ENCODE peak calls at places on chromosomes 12 and 14, in six cellular contexts. F is esophagus squamous epithelium, L is endothelial cell of umbilical vein, D is adrenal gland, R is transverse colon, B is IMR-90. A is an unnamed sample.

GRCh38 chr12:57472391-57472790 is 7.3 kb downstream of the ARHGAP9 start:
- DNase-seq in R (no peak), B (no peak), L (no peak), F (no peak), D (no peak), A (no peak)

GRCh38 chr12:10354502-10354901 is 35.3 kb downstream of the KLRK1 start:
- DNase-seq in L (no peak), D (no peak), R (no peak), F (no peak), B (no peak), A (no peak)

GRCh38 chr12:25958254-25959068 is at the start of gene RASSF8:
- DNase-seq in D (peak), R (peak), B (peak), L (peak), F (no peak), A (peak)

GRCh38 chr12:102120886-102121285 is 903 bp downstream of the PARPBP start:
- DNase-seq in D (no peak), L (peak), B (peak), R (no peak), F (no peak), A (peak)

GRCh38 chr14:85308531-85309300 is 221.2 kb upstream of the FLRT2 start:
- DNase-seq in D (no peak), F (no peak), R (no peak), B (no peak), L (peak), A (no peak)

GRCh38 chr14:67653651-67654280 is 20.7 kb downstream of the VTI1B start:
- DNase-seq in B (peak), L (no peak), R (no peak), F (no peak), D (no peak), A (no peak)

GRCh38 chr14:68665116-68665515 is 127.8 kb downstream of the ZFP36L1 start:
- DNase-seq in L (peak), R (no peak), B (peak), D (peak), F (no peak), A (no peak)

GRCh38 chr14:68703093-68703492 is 89.8 kb downstream of the ZFP36L1 start:
- DNase-seq in D (peak), F (no peak), B (peak), R (no peak), L (peak), A (peak)

GRCh38 chr12:122422769-122423257 is 344 bp upstream of the CLIP1 start:
- DNase-seq in D (peak), B (peak), L (peak), R (peak), F (no peak), A (peak)

GRCh38 chr14:77181603-77182437 is at the start of gene TMEM63C:
- DNase-seq in R (peak), L (no peak), F (no peak), B (no peak), D (peak), A (peak)

GRCh38 chr14:59754256-59754655 is 116.3 kb downstream of the RTN1 start:
- DNase-seq in F (no peak), L (no peak), D (no peak), B (peak), R (no peak), A (no peak)

DNA sequence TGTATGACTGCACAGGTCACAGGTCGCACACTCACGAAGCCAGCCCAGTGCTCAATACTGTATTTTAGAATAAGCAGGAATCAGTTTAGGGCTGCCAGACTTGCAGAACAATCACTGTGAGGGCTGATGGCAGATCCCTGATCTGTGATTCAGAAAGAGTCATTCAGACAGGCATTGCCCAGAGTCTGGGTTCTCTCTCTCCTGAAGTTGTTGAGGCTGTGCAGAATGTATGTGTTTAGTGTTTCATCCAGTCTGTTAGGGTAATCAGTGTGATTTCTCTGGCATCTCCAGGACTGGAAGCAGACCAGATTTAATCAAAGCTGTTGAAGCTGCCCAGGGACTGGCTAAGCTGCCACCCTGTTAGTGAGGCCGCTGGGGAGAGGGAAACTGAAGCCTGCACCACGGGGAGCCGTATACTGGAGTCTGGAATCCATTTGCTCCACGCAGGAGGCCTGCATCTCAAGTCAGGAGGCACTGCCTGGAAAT is 69.3 kb downstream of the ETV6 start:
- DNase-seq in R (no peak), D (no peak), B (peak), L (peak), F (no peak), A (peak)
- TF ChIP-seq POLR2A in R (no peak), D (no peak), B (no peak), L (no peak), F (no peak), A (no peak)

DNA sequence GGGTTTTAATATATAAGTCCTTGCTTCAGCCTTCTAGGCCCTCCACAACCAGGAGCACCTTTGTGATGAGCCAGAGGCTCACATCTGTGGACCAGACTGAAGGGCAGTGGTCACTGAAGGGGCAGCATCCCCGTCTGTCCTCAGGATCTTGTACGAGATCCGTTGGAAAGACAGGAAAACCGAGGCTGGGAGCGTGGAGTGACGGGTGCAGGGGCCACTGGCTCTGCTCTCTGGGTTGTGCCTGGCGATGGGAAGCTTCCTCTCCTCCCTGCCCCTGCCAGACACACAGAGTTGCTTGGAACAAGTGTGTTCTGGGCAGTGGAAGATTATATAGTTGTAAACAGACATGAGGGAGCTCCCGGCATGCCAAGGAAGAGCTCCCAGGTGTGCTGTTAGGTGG is 48.0 kb downstream of the AACS start:
- DNase-seq in D (no peak), R (no peak), F (no peak), B (no peak), L (no peak), A (no peak)
- TF ChIP-seq POLR2A in D (no peak), R (no peak), F (no peak), B (no peak), L (no peak), A (no peak)

GRCh38 chr14:100131181-100131580 is 28.3 kb downstream of the DEGS2 start:
- DNase-seq in L (no peak), D (no peak), F (no peak), R (peak), B (no peak), A (no peak)
- TF ChIP-seq POLR2A in L (no peak), D (no peak), F (no peak), R (no peak), B (no peak), A (no peak)

GRCh38 chr12:21677622-21678277 is 20.1 kb upstream of the LDHB start:
- DNase-seq in F (no peak), L (no peak), R (no peak), D (no peak), B (peak), A (no peak)
- TF ChIP-seq POLR2A in F (no peak), L (no peak), R (no peak), D (no peak), B (no peak), A (no peak)

DNA sequence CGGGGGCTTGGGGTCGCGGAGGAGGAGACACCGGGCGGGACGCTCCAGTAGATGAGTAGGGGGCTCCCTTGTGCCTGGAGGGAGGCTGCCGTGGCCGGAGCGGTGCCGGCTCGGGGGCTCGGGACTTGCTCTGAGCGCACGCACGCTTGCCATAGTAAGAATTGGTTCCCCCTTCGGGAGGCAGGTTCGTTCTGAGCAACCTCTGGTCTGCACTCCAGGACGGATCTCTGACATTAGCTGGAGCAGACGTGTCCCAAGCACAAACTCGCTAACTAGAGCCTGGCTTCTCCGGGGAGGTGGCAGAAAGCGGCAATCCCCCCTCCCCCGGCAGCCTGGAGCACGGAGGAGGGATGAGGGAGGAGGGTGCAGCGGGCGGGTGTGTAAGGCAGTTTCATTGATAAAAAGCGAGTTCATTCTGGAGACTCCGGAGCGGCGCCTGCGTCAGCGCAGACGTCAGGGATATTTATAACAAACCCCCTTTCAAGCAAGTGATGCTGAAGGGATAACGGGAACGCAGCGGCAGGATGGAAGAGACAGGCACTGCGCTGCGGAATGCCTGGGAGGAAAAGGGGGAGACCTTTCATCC is 618 bp downstream of the FOS start:
- DNase-seq in L (peak), B (peak), F (no peak), D (peak), R (peak), A (no peak)
- TF ChIP-seq POLR2A in L (no peak), B (peak), F (no peak), D (peak), R (no peak), A (no peak)

DNA sequence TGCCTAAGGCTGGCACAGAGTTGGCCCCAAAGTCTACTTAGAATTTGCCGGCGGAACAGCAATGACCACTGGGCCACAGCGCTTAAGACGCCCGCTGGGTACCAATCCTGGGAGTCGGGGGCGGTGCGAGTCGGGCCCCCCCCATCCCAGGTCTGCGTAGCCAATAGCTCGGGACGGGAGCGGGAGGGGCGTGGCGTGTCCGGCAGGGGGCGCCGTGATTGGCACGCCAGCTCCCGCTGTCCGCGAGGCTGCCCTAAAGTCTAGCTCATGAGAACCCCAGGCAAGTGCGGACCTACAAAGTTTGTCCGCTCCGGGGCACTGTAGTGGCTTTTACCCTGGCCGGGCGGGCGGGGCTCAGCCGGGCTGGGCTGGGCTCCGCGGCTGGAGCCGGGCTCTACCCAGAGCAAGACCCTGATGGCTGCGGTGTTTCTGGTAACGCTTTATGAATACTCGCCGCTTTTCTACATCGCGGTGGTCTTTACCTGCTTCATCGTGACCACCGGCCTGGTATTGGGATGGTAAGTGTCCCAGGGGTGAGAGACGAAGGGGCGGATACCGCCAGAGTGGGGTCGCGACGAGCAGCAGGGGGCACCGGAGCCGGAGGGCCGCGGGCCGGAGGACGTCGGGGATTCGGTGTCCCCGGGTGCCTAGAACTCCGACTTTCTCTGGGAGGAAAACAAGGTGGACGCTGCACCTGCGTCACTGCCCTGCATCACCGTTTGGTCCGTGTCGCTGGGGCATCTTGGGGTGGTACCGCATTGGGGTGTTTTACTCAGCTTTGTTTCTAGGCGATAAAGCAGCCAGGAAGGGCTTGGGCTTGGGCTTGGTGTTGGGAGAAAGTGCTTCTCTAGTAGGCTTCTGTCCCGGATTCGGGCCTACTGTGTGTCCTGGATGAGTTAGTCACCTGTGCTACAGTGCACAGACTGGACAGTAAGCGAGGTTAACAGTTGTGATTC is at the start of gene CGRRF1:
- DNase-seq in L (peak), D (peak), B (peak), R (peak), F (peak), A (peak)
- TF ChIP-seq POLR2A in L (peak), D (peak), B (peak), R (peak), F (peak), A (peak)

GRCh38 chr14:93332853-93333630 is at the start of gene BTBD7:
- DNase-seq in R (peak), L (peak), F (peak), B (peak), D (peak), A (peak)
- TF ChIP-seq POLR2A in R (peak), L (peak), F (peak), B (peak), D (peak), A (peak)

GRCh38 chr14:58427289-58428010 is at the start of the genes KIAA0586 and TIMM9:
- DNase-seq in L (peak), F (peak), B (peak), R (peak), D (peak), A (peak)

GRCh38 chr14:58430156-58430555 is 2.6 kb downstream of the KIAA0586 start:
- DNase-seq in L (peak), D (no peak), F (no peak), R (no peak), B (peak), A (no peak)

GRCh38 chr14:58428011-58428807 is 690 bp downstream of the KIAA0586 start:
- DNase-seq in D (no peak), F (no peak), B (peak), L (peak), R (peak), A (no peak)

GRCh38 chr14:58426819-58427288 is 477 bp downstream of the TIMM9 start:
- DNase-seq in D (peak), F (no peak), B (peak), L (peak), R (peak), A (no peak)
- TF ChIP-seq POLR2A in D (no peak), F (no peak), B (no peak), L (peak), R (no peak), A (no peak)

GRCh38 chr12:82351390-82351789 is 6.8 kb downstream of the CCDC59 start:
- DNase-seq in R (no peak), F (no peak), L (no peak), B (no peak), D (no peak), A (no peak)
- TF ChIP-seq POLR2A in R (no peak), F (no peak), L (no peak), B (no peak), D (no peak), A (no peak)

A was measured in H54.